ENCODE peak calls at places on chromosomes 2 and 18, in nine cellular contexts. N is IMR-90, V is esophagus squamous epithelium, A is HCT116, Y is stomach, I is Peyer's patch, S is sigmoid colon, T is upper lobe of left lung, E is K562. R is an unnamed sample.
A peak's percentile ranks its signal among the peaks of the same experiment; 100 is the strongest.

GRCh38 chr2:148971547-148971946 is 67.0 kb upstream of the LYPD6B start:
- DNase-seq in N (no peak), V (no peak), A (no peak), Y (no peak), I (no peak), S (no peak), T (no peak), E (no peak), R (no peak)

GRCh38 chr2:39942970-39943369 is 163.9 kb upstream of the THUMPD2 start:
- DNase-seq in N (peak; percentile 33), V (no peak), A (no peak), Y (no peak), I (no peak), S (no peak), T (no peak), E (no peak), R (no peak)

GRCh38 chr2:139214806-139215205 is 434.6 kb upstream of the NXPH2 start:
- DNase-seq in N (no peak), V (no peak), A (no peak), Y (no peak), I (no peak), S (no peak), T (no peak), E (no peak), R (no peak)

GRCh38 chr2:67268806-67269205 is 128.3 kb upstream of the ETAA1 start:
- DNase-seq in N (peak; percentile 88), V (no peak), A (no peak), Y (no peak), I (no peak), S (no peak), T (no peak), E (no peak), R (no peak)

GRCh38 chr18:36207326-36207725 is 20.0 kb downstream of the MOCOS start:
- DNase-seq in N (no peak), V (no peak), A (no peak), Y (no peak), I (no peak), S (no peak), T (no peak), E (no peak), R (no peak)

GRCh38 chr18:50161806-50162205 is 33.1 kb downstream of the MYO5B start:
- DNase-seq in N (no peak), V (no peak), A (no peak), Y (no peak), I (no peak), S (no peak), T (no peak), E (no peak), R (peak; percentile 30)

GRCh38 chr18:21669736-21670135 is 34.8 kb downstream of the ABHD3 start:
- DNase-seq in N (no peak), V (no peak), A (peak; percentile 13), Y (no peak), I (peak; percentile 73), S (no peak), T (no peak), E (no peak), R (no peak)

GRCh38 chr2:22020101-22020742 is 896.5 kb downstream of the TDRD15 start:
- DNase-seq in N (peak; percentile 8), V (no peak), A (no peak), Y (no peak), I (no peak), S (no peak), T (no peak), E (no peak), R (no peak)

GRCh38 chr18:38170845-38171244 is 605.2 kb upstream of the CELF4 start:
- DNase-seq in N (no peak), V (no peak), A (no peak), Y (no peak), I (no peak), S (no peak), T (no peak), E (no peak), R (no peak)

GRCh38 chr2:8539743-8540551 is 141.9 kb upstream of the ID2 start:
- DNase-seq in N (no peak), V (no peak), A (no peak), Y (peak; percentile 68), I (peak; percentile 55), S (no peak), T (no peak), E (no peak), R (peak; percentile 91)

GRCh38 chr2:31896293-31896692 is 114.5 kb downstream of the MEMO1 start:
- DNase-seq in N (no peak), V (no peak), A (no peak), Y (no peak), I (no peak), S (no peak), T (no peak), E (no peak), R (no peak)

GRCh38 chr2:42089340-42089925 is 41.6 kb downstream of the PKDCC start:
- DNase-seq in N (peak; percentile 67), V (peak; percentile 12), A (peak; percentile 31), Y (peak; percentile 60), I (peak; percentile 85), S (peak; percentile 84), T (peak; percentile 86), E (peak; percentile 85), R (no peak)

GRCh38 chr2:109702250-109702985 is 88.3 kb downstream of the SOWAHC start:
- DNase-seq in N (peak; percentile 63), V (no peak), A (peak; percentile 22), Y (no peak), I (peak; percentile 67), S (peak; percentile 19), T (no peak), E (no peak), R (peak; percentile 39)

GRCh38 chr2:23745726-23746105 is 181.2 kb downstream of the ATAD2B start:
- DNase-seq in N (peak; percentile 49), V (no peak), A (no peak), Y (no peak), I (no peak), S (peak; percentile 72), T (no peak), E (no peak), R (peak; percentile 46)

GRCh38 chr2:205130111-205130829 is 552.0 kb upstream of the NRP2 start:
- DNase-seq in N (no peak), V (no peak), A (no peak), Y (no peak), I (no peak), S (no peak), T (no peak), E (no peak), R (no peak)

DNA sequence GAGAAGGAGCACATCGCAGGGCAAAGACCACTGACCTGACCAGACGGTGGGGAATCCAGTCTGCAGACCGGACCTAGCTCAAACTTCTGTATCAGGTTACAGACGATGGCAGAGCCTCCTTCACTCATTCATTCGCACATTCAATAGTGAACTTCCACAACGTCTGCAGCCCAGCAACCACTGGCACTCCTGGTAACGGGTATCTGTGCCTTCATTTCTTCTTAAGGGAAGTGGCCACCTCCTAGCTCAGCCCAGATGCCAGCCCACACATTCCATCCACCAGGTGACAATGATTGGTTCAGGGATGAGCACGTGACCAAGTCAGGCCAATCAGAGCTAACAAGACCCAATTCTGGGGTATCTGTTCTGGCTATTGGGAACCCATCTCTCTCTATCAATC is 15.9 kb upstream of the ARMC9 start:
- DNase-seq in N (no peak), V (no peak), A (no peak), Y (peak; percentile 22), I (no peak), S (no peak), T (no peak), E (peak; percentile 23), R (no peak)
- TF ChIP-seq POLR2A in N (no peak), V (no peak), A (no peak), Y (no peak), I (no peak), S (no peak), T (no peak), E (no peak), R (no peak)

GRCh38 chr18:35075132-35075531 is 33.9 kb downstream of the MAPRE2 start:
- DNase-seq in N (no peak), V (no peak), A (no peak), Y (no peak), I (no peak), S (no peak), T (peak; percentile 12), E (no peak), R (no peak)
- H3K27ac ChIP-seq in N (no peak overlapping the region), V (no peak overlapping the region), A (no peak overlapping the region), Y (no peak overlapping the region), I (no peak overlapping the region), S (no peak overlapping the region), T (no peak overlapping the region), E (no peak overlapping the region), R (no peak overlapping the region)

DNA sequence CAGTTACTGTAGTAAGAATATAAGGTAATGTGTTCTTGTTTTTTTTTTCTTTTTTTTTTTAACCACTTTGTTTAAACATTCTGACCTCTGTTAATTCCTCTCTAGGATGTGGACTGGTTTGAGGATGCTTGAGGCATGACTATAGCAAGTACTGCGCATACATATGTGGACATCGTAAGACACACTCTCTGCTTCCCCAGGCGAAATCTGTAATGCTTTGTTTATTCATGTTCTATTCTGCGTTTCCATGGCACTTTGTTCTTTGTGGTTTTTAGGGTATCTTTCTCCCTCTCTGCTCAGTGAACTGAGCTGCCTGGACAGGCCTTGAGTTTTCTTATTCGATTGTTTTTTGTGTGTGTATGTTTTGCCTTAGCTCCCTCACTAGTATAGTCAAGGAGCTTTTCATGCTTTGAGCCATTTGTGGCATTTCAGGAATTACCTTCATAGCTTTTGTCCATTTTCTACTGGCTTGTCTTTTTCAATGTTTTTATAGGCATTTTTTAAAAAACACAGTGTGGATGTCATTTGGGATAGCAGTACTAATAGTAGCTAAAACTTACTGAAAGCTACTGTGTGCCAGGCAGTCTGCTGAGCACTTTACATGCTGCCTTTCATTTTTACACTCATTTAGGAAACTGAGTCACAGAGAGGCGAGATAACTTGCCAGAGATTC is 1.9 kb upstream of the SH3BP4 start:
- DNase-seq in N (peak; percentile 100), V (no peak), A (no peak), Y (no peak), I (peak; percentile 14), S (no peak), T (no peak), E (no peak), R (no peak)
- H3K27me3 ChIP-seq in N (no peaks in the 10 kb centered on the region), V (no peaks in the 10 kb centered on the region), A (no peaks in the 10 kb centered on the region), Y (peaks cover 42% of the 10 kb centered on the region), I (no peaks in the 10 kb centered on the region), S (no peaks in the 10 kb centered on the region), T (no peaks in the 10 kb centered on the region), E (no peaks in the 10 kb centered on the region), R (no peaks in the 10 kb centered on the region)

GRCh38 chr2:95121495-95122196 is at the start of gene MRPS5:
- DNase-seq in N (peak; percentile 50), V (no peak), A (peak; percentile 34), Y (peak; percentile 89), I (peak; percentile 92), S (peak; percentile 87), T (peak; percentile 98), E (peak; percentile 96), R (peak; percentile 81)
- TF ChIP-seq POLR2A in N (peak; percentile 58), V (no peak), A (peak; percentile 59), Y (no peak), I (peak; percentile 57), S (no peak), T (no peak), E (peak; percentile 85), R (no peak)

GRCh38 chr2:217657252-217657651 is 345.5 kb downstream of the TNS1 start:
- DNase-seq in N (no peak), V (no peak), A (no peak), Y (no peak), I (no peak), S (no peak), T (peak; percentile 18), E (no peak), R (no peak)
- H3K27ac ChIP-seq in N (no peak overlapping the region), V (peak overlapping the region; percentile 27), A (no peak overlapping the region), Y (no peak overlapping the region), I (no peak overlapping the region), S (peak overlapping the region; percentile 83), T (no peak overlapping the region), E (no peak overlapping the region), R (no peak overlapping the region)

GRCh38 chr18:57075716-57076400 is 71.0 kb upstream of the BOD1L2 start:
- DNase-seq in N (no peak), V (no peak), A (no peak), Y (no peak), I (no peak), S (no peak), T (no peak), E (no peak), R (no peak)
- H3K27me3 ChIP-seq in N (peaks cover 6% of the 10 kb centered on the region), V (no peaks in the 10 kb centered on the region), A (peaks cover 14% of the 10 kb centered on the region), Y (peaks cover 44% of the 10 kb centered on the region), I (no peaks in the 10 kb centered on the region), S (peaks cover 14% of the 10 kb centered on the region), T (no peaks in the 10 kb centered on the region), E (peaks cover 5% of the 10 kb centered on the region), R (no peaks in the 10 kb centered on the region)